ENCODE peak calls at places on chromosomes 4 and X, in four cellular contexts. One of them, this sample, is unnamed.

GRCh38 chrX:36364262-36364661 is 444.7 kb downstream of the CFAP47 start:
- DNase-seq in T-helper 17 cell: no peak
- DNase-seq in GM04504: no peak
- DNase-seq in activated T-helper 1 cell treated with anti-CD3 and anti-CD28 coated beads, Interleukin-12 subunit alpha, Interleukin-12 subunit beta, Interleukin-2, Interleukin-4 antibody, amounts not matched to agents 30 ng/mL and 10 ng/mL and 1 ng/mL, durations not matched to agents 14 hours and 24 hours and 36 hours: no peak
- DNase-seq in this sample: no peak

GRCh38 chrX:43655961-43656494 is at the start of gene MAOA:
- DNase-seq in T-helper 17 cell: peak; percentile 34
- DNase-seq in GM04504: no peak
- DNase-seq in activated T-helper 1 cell treated with anti-CD3 and anti-CD28 coated beads, Interleukin-12 subunit alpha, Interleukin-12 subunit beta, Interleukin-2, Interleukin-4 antibody, amounts not matched to agents 30 ng/mL and 10 ng/mL and 1 ng/mL, durations not matched to agents 14 hours and 24 hours and 36 hours: no peak
- DNase-seq in this sample: no peak

GRCh38 chr4:139833131-139833930 is 167.7 kb downstream of the MGST2 start:
- DNase-seq in T-helper 17 cell: no peak
- DNase-seq in GM04504: no peak
- DNase-seq in activated T-helper 1 cell treated with anti-CD3 and anti-CD28 coated beads, Interleukin-12 subunit alpha, Interleukin-12 subunit beta, Interleukin-2, Interleukin-4 antibody, amounts not matched to agents 30 ng/mL and 10 ng/mL and 1 ng/mL, durations not matched to agents 14 hours and 24 hours and 36 hours: no peak
- DNase-seq in this sample: no peak

GRCh38 chr4:41670982-41671381 is 77.5 kb downstream of the PHOX2B start:
- DNase-seq in T-helper 17 cell: no peak
- DNase-seq in GM04504: no peak
- DNase-seq in activated T-helper 1 cell treated with anti-CD3 and anti-CD28 coated beads, Interleukin-12 subunit alpha, Interleukin-12 subunit beta, Interleukin-2, Interleukin-4 antibody, amounts not matched to agents 30 ng/mL and 10 ng/mL and 1 ng/mL, durations not matched to agents 14 hours and 24 hours and 36 hours: no peak
- DNase-seq in this sample: no peak

GRCh38 chrX:96984538-96984937 is 100.8 kb downstream of the RPA4 start:
- DNase-seq in GM04504: no peak
- DNase-seq in T-helper 17 cell: no peak
- DNase-seq in activated T-helper 1 cell treated with anti-CD3 and anti-CD28 coated beads, Interleukin-12 subunit alpha, Interleukin-12 subunit beta, Interleukin-2, Interleukin-4 antibody, amounts not matched to agents 30 ng/mL and 10 ng/mL and 1 ng/mL, durations not matched to agents 14 hours and 24 hours and 36 hours: no peak
- DNase-seq in this sample: no peak

GRCh38 chr4:34293459-34293858 is 1950.9 kb downstream of the ARAP2 start:
- DNase-seq in GM04504: no peak
- DNase-seq in T-helper 17 cell: no peak
- DNase-seq in activated T-helper 1 cell treated with anti-CD3 and anti-CD28 coated beads, Interleukin-12 subunit alpha, Interleukin-12 subunit beta, Interleukin-2, Interleukin-4 antibody, amounts not matched to agents 30 ng/mL and 10 ng/mL and 1 ng/mL, durations not matched to agents 14 hours and 24 hours and 36 hours: no peak
- DNase-seq in this sample: no peak

GRCh38 chr4:172850838-172851237 is 317.8 kb upstream of the GALNT7 start:
- DNase-seq in T-helper 17 cell: no peak
- DNase-seq in activated T-helper 1 cell treated with anti-CD3 and anti-CD28 coated beads, Interleukin-12 subunit alpha, Interleukin-12 subunit beta, Interleukin-2, Interleukin-4 antibody, amounts not matched to agents 30 ng/mL and 10 ng/mL and 1 ng/mL, durations not matched to agents 14 hours and 24 hours and 36 hours: no peak
- DNase-seq in GM04504: peak; percentile 59
- DNase-seq in this sample: no peak

GRCh38 chr4:77172336-77172735 is 15.3 kb downstream of the CCNG2 start:
- DNase-seq in GM04504: peak; percentile 87
- DNase-seq in T-helper 17 cell: no peak
- DNase-seq in activated T-helper 1 cell treated with anti-CD3 and anti-CD28 coated beads, Interleukin-12 subunit alpha, Interleukin-12 subunit beta, Interleukin-2, Interleukin-4 antibody, amounts not matched to agents 30 ng/mL and 10 ng/mL and 1 ng/mL, durations not matched to agents 14 hours and 24 hours and 36 hours: no peak
- DNase-seq in this sample: no peak

GRCh38 chr4:7170012-7170411 is 22.3 kb upstream of the SORCS2 start:
- DNase-seq in GM04504: no peak
- DNase-seq in T-helper 17 cell: no peak
- DNase-seq in activated T-helper 1 cell treated with anti-CD3 and anti-CD28 coated beads, Interleukin-12 subunit alpha, Interleukin-12 subunit beta, Interleukin-2, Interleukin-4 antibody, amounts not matched to agents 30 ng/mL and 10 ng/mL and 1 ng/mL, durations not matched to agents 14 hours and 24 hours and 36 hours: no peak
- DNase-seq in this sample: no peak

GRCh38 chrX:136736690-136737089 is 44.0 kb downstream of the ARHGEF6 start:
- DNase-seq in T-helper 17 cell: no peak
- DNase-seq in GM04504: no peak
- DNase-seq in activated T-helper 1 cell treated with anti-CD3 and anti-CD28 coated beads, Interleukin-12 subunit alpha, Interleukin-12 subunit beta, Interleukin-2, Interleukin-4 antibody, amounts not matched to agents 30 ng/mL and 10 ng/mL and 1 ng/mL, durations not matched to agents 14 hours and 24 hours and 36 hours: no peak
- DNase-seq in this sample: no peak

GRCh38 chr4:112426416-112426815 is 89.6 kb downstream of the NEUROG2 start:
- DNase-seq in GM04504: no peak
- DNase-seq in activated T-helper 1 cell treated with anti-CD3 and anti-CD28 coated beads, Interleukin-12 subunit alpha, Interleukin-12 subunit beta, Interleukin-2, Interleukin-4 antibody, amounts not matched to agents 30 ng/mL and 10 ng/mL and 1 ng/mL, durations not matched to agents 14 hours and 24 hours and 36 hours: no peak
- DNase-seq in T-helper 17 cell: no peak
- DNase-seq in this sample: no peak

GRCh38 chr4:186760576-186760975 is 36.9 kb upstream of the FAT1 start:
- DNase-seq in T-helper 17 cell: no peak
- DNase-seq in activated T-helper 1 cell treated with anti-CD3 and anti-CD28 coated beads, Interleukin-12 subunit alpha, Interleukin-12 subunit beta, Interleukin-2, Interleukin-4 antibody, amounts not matched to agents 30 ng/mL and 10 ng/mL and 1 ng/mL, durations not matched to agents 14 hours and 24 hours and 36 hours: no peak
- DNase-seq in GM04504: peak; percentile 74
- DNase-seq in this sample: no peak

GRCh38 chr4:2182981-2183380 is 58.9 kb downstream of the HAUS3 start:
- DNase-seq in activated T-helper 1 cell treated with anti-CD3 and anti-CD28 coated beads, Interleukin-12 subunit alpha, Interleukin-12 subunit beta, Interleukin-2, Interleukin-4 antibody, amounts not matched to agents 30 ng/mL and 10 ng/mL and 1 ng/mL, durations not matched to agents 14 hours and 24 hours and 36 hours: no peak
- DNase-seq in T-helper 17 cell: no peak
- DNase-seq in GM04504: no peak
- DNase-seq in this sample: peak; percentile 33

GRCh38 chrX:16892504-16893362 is 22.6 kb upstream of the RBBP7 start:
- DNase-seq in GM04504: peak; percentile 58
- DNase-seq in activated T-helper 1 cell treated with anti-CD3 and anti-CD28 coated beads, Interleukin-12 subunit alpha, Interleukin-12 subunit beta, Interleukin-2, Interleukin-4 antibody, amounts not matched to agents 30 ng/mL and 10 ng/mL and 1 ng/mL, durations not matched to agents 14 hours and 24 hours and 36 hours: peak; percentile 34
- DNase-seq in T-helper 17 cell: peak; percentile 21
- DNase-seq in this sample: peak; percentile 36

GRCh38 chr4:185011408-185011807 is 6.9 kb upstream of the HELT start:
- DNase-seq in activated T-helper 1 cell treated with anti-CD3 and anti-CD28 coated beads, Interleukin-12 subunit alpha, Interleukin-12 subunit beta, Interleukin-2, Interleukin-4 antibody, amounts not matched to agents 30 ng/mL and 10 ng/mL and 1 ng/mL, durations not matched to agents 14 hours and 24 hours and 36 hours: no peak
- DNase-seq in T-helper 17 cell: no peak
- DNase-seq in GM04504: no peak
- DNase-seq in this sample: no peak

GRCh38 chr4:123922847-123923246 is 526.3 kb downstream of the SPRY1 start:
- DNase-seq in activated T-helper 1 cell treated with anti-CD3 and anti-CD28 coated beads, Interleukin-12 subunit alpha, Interleukin-12 subunit beta, Interleukin-2, Interleukin-4 antibody, amounts not matched to agents 30 ng/mL and 10 ng/mL and 1 ng/mL, durations not matched to agents 14 hours and 24 hours and 36 hours: no peak
- DNase-seq in GM04504: no peak
- DNase-seq in T-helper 17 cell: no peak
- DNase-seq in this sample: no peak

GRCh38 chr4:3451956-3452355 is 10.2 kb downstream of the HGFAC start:
- DNase-seq in activated T-helper 1 cell treated with anti-CD3 and anti-CD28 coated beads, Interleukin-12 subunit alpha, Interleukin-12 subunit beta, Interleukin-2, Interleukin-4 antibody, amounts not matched to agents 30 ng/mL and 10 ng/mL and 1 ng/mL, durations not matched to agents 14 hours and 24 hours and 36 hours: no peak
- DNase-seq in T-helper 17 cell: no peak
- DNase-seq in GM04504: no peak
- DNase-seq in this sample: no peak

GRCh38 chrX:131812847-131813825 is 210.0 kb upstream of the STK26 start:
- DNase-seq in GM04504: peak; percentile 76
- DNase-seq in T-helper 17 cell: peak; percentile 47
- DNase-seq in activated T-helper 1 cell treated with anti-CD3 and anti-CD28 coated beads, Interleukin-12 subunit alpha, Interleukin-12 subunit beta, Interleukin-2, Interleukin-4 antibody, amounts not matched to agents 30 ng/mL and 10 ng/mL and 1 ng/mL, durations not matched to agents 14 hours and 24 hours and 36 hours: peak; percentile 63
- DNase-seq in this sample: no peak

GRCh38 chr4:122744229-122744628 is 11.7 kb downstream of the BBS12 start:
- DNase-seq in activated T-helper 1 cell treated with anti-CD3 and anti-CD28 coated beads, Interleukin-12 subunit alpha, Interleukin-12 subunit beta, Interleukin-2, Interleukin-4 antibody, amounts not matched to agents 30 ng/mL and 10 ng/mL and 1 ng/mL, durations not matched to agents 14 hours and 24 hours and 36 hours: no peak
- DNase-seq in T-helper 17 cell: no peak
- DNase-seq in GM04504: peak; percentile 70
- DNase-seq in this sample: peak; percentile 69

GRCh38 chr4:174119818-174120217 is 163.6 kb downstream of the FBXO8 start:
- DNase-seq in activated T-helper 1 cell treated with anti-CD3 and anti-CD28 coated beads, Interleukin-12 subunit alpha, Interleukin-12 subunit beta, Interleukin-2, Interleukin-4 antibody, amounts not matched to agents 30 ng/mL and 10 ng/mL and 1 ng/mL, durations not matched to agents 14 hours and 24 hours and 36 hours: no peak
- DNase-seq in GM04504: no peak
- DNase-seq in T-helper 17 cell: no peak
- DNase-seq in this sample: no peak

GRCh38 chr4:3529363-3529762 is 2.9 kb downstream of the LRPAP1 start:
- DNase-seq in activated T-helper 1 cell treated with anti-CD3 and anti-CD28 coated beads, Interleukin-12 subunit alpha, Interleukin-12 subunit beta, Interleukin-2, Interleukin-4 antibody, amounts not matched to agents 30 ng/mL and 10 ng/mL and 1 ng/mL, durations not matched to agents 14 hours and 24 hours and 36 hours: no peak
- DNase-seq in GM04504: no peak
- DNase-seq in T-helper 17 cell: no peak
- DNase-seq in this sample: peak; percentile 35

GRCh38 chr4:152697284-152698011 is 17.7 kb upstream of the TMEM154 start:
- DNase-seq in activated T-helper 1 cell treated with anti-CD3 and anti-CD28 coated beads, Interleukin-12 subunit alpha, Interleukin-12 subunit beta, Interleukin-2, Interleukin-4 antibody, amounts not matched to agents 30 ng/mL and 10 ng/mL and 1 ng/mL, durations not matched to agents 14 hours and 24 hours and 36 hours: no peak
- DNase-seq in GM04504: no peak
- DNase-seq in T-helper 17 cell: no peak
- DNase-seq in this sample: no peak

GRCh38 chr4:182749768-182750167 is 167.4 kb downstream of the DCTD start:
- DNase-seq in T-helper 17 cell: no peak
- DNase-seq in GM04504: no peak
- DNase-seq in activated T-helper 1 cell treated with anti-CD3 and anti-CD28 coated beads, Interleukin-12 subunit alpha, Interleukin-12 subunit beta, Interleukin-2, Interleukin-4 antibody, amounts not matched to agents 30 ng/mL and 10 ng/mL and 1 ng/mL, durations not matched to agents 14 hours and 24 hours and 36 hours: no peak
- DNase-seq in this sample: no peak

GRCh38 chr4:113106076-113106475 is 56.6 kb downstream of the ANK2 start:
- DNase-seq in GM04504: peak; percentile 18
- DNase-seq in activated T-helper 1 cell treated with anti-CD3 and anti-CD28 coated beads, Interleukin-12 subunit alpha, Interleukin-12 subunit beta, Interleukin-2, Interleukin-4 antibody, amounts not matched to agents 30 ng/mL and 10 ng/mL and 1 ng/mL, durations not matched to agents 14 hours and 24 hours and 36 hours: no peak
- DNase-seq in T-helper 17 cell: no peak
- DNase-seq in this sample: no peak

GRCh38 chr4:42607011-42607726 is 49.7 kb downstream of the ATP8A1 start:
- DNase-seq in T-helper 17 cell: no peak
- DNase-seq in activated T-helper 1 cell treated with anti-CD3 and anti-CD28 coated beads, Interleukin-12 subunit alpha, Interleukin-12 subunit beta, Interleukin-2, Interleukin-4 antibody, amounts not matched to agents 30 ng/mL and 10 ng/mL and 1 ng/mL, durations not matched to agents 14 hours and 24 hours and 36 hours: no peak
- DNase-seq in GM04504: no peak
- DNase-seq in this sample: no peak

GRCh38 chr4:137660211-137660610 is 127.9 kb upstream of the PCDH18 start:
- DNase-seq in GM04504: no peak
- DNase-seq in T-helper 17 cell: no peak
- DNase-seq in activated T-helper 1 cell treated with anti-CD3 and anti-CD28 coated beads, Interleukin-12 subunit alpha, Interleukin-12 subunit beta, Interleukin-2, Interleukin-4 antibody, amounts not matched to agents 30 ng/mL and 10 ng/mL and 1 ng/mL, durations not matched to agents 14 hours and 24 hours and 36 hours: no peak
- DNase-seq in this sample: no peak

GRCh38 chrX:20481632-20482031 is 214.9 kb upstream of the RPS6KA3 start:
- DNase-seq in T-helper 17 cell: no peak
- DNase-seq in activated T-helper 1 cell treated with anti-CD3 and anti-CD28 coated beads, Interleukin-12 subunit alpha, Interleukin-12 subunit beta, Interleukin-2, Interleukin-4 antibody, amounts not matched to agents 30 ng/mL and 10 ng/mL and 1 ng/mL, durations not matched to agents 14 hours and 24 hours and 36 hours: no peak
- DNase-seq in GM04504: no peak
- DNase-seq in this sample: no peak

GRCh38 chr4:138960175-138960710 is 55.3 kb upstream of the NOCT start:
- DNase-seq in T-helper 17 cell: no peak
- DNase-seq in GM04504: no peak
- DNase-seq in activated T-helper 1 cell treated with anti-CD3 and anti-CD28 coated beads, Interleukin-12 subunit alpha, Interleukin-12 subunit beta, Interleukin-2, Interleukin-4 antibody, amounts not matched to agents 30 ng/mL and 10 ng/mL and 1 ng/mL, durations not matched to agents 14 hours and 24 hours and 36 hours: no peak
- DNase-seq in this sample: no peak

GRCh38 chrX:122582280-122582679 is 601.8 kb upstream of the GRIA3 start:
- DNase-seq in T-helper 17 cell: no peak
- DNase-seq in activated T-helper 1 cell treated with anti-CD3 and anti-CD28 coated beads, Interleukin-12 subunit alpha, Interleukin-12 subunit beta, Interleukin-2, Interleukin-4 antibody, amounts not matched to agents 30 ng/mL and 10 ng/mL and 1 ng/mL, durations not matched to agents 14 hours and 24 hours and 36 hours: no peak
- DNase-seq in GM04504: no peak
- DNase-seq in this sample: no peak

GRCh38 chr4:187826725-187827124 is 168.8 kb upstream of the ZFP42 start:
- DNase-seq in activated T-helper 1 cell treated with anti-CD3 and anti-CD28 coated beads, Interleukin-12 subunit alpha, Interleukin-12 subunit beta, Interleukin-2, Interleukin-4 antibody, amounts not matched to agents 30 ng/mL and 10 ng/mL and 1 ng/mL, durations not matched to agents 14 hours and 24 hours and 36 hours: no peak
- DNase-seq in GM04504: no peak
- DNase-seq in T-helper 17 cell: no peak
- DNase-seq in this sample: no peak

GRCh38 chrX:37786666-37787337 is 6.9 kb downstream of the CYBB start:
- DNase-seq in activated T-helper 1 cell treated with anti-CD3 and anti-CD28 coated beads, Interleukin-12 subunit alpha, Interleukin-12 subunit beta, Interleukin-2, Interleukin-4 antibody, amounts not matched to agents 30 ng/mL and 10 ng/mL and 1 ng/mL, durations not matched to agents 14 hours and 24 hours and 36 hours: no peak
- DNase-seq in T-helper 17 cell: no peak
- DNase-seq in GM04504: no peak
- DNase-seq in this sample: peak; percentile 1

GRCh38 chr4:127055349-127055748 is 577.4 kb upstream of the INTU start:
- DNase-seq in activated T-helper 1 cell treated with anti-CD3 and anti-CD28 coated beads, Interleukin-12 subunit alpha, Interleukin-12 subunit beta, Interleukin-2, Interleukin-4 antibody, amounts not matched to agents 30 ng/mL and 10 ng/mL and 1 ng/mL, durations not matched to agents 14 hours and 24 hours and 36 hours: no peak
- DNase-seq in T-helper 17 cell: no peak
- DNase-seq in GM04504: peak; percentile 9
- DNase-seq in this sample: no peak

GRCh38 chr4:83440148-83440814 is 15.3 kb downstream of the HELQ start:
- DNase-seq in T-helper 17 cell: no peak
- DNase-seq in activated T-helper 1 cell treated with anti-CD3 and anti-CD28 coated beads, Interleukin-12 subunit alpha, Interleukin-12 subunit beta, Interleukin-2, Interleukin-4 antibody, amounts not matched to agents 30 ng/mL and 10 ng/mL and 1 ng/mL, durations not matched to agents 14 hours and 24 hours and 36 hours: no peak
- DNase-seq in GM04504: no peak
- DNase-seq in this sample: no peak

GRCh38 chr4:2419814-2420213 is 1.1 kb downstream of the CFAP99 start:
- DNase-seq in activated T-helper 1 cell treated with anti-CD3 and anti-CD28 coated beads, Interleukin-12 subunit alpha, Interleukin-12 subunit beta, Interleukin-2, Interleukin-4 antibody, amounts not matched to agents 30 ng/mL and 10 ng/mL and 1 ng/mL, durations not matched to agents 14 hours and 24 hours and 36 hours: no peak
- DNase-seq in GM04504: no peak
- DNase-seq in T-helper 17 cell: no peak
- DNase-seq in this sample: no peak

GRCh38 chr4:98659106-98659592 is 738 bp upstream of the TSPAN5 start:
- DNase-seq in activated T-helper 1 cell treated with anti-CD3 and anti-CD28 coated beads, Interleukin-12 subunit alpha, Interleukin-12 subunit beta, Interleukin-2, Interleukin-4 antibody, amounts not matched to agents 30 ng/mL and 10 ng/mL and 1 ng/mL, durations not matched to agents 14 hours and 24 hours and 36 hours: no peak
- DNase-seq in T-helper 17 cell: no peak
- DNase-seq in GM04504: peak; percentile 26
- DNase-seq in this sample: no peak

GRCh38 chr4:186762361-186762760 is 38.7 kb upstream of the FAT1 start:
- DNase-seq in activated T-helper 1 cell treated with anti-CD3 and anti-CD28 coated beads, Interleukin-12 subunit alpha, Interleukin-12 subunit beta, Interleukin-2, Interleukin-4 antibody, amounts not matched to agents 30 ng/mL and 10 ng/mL and 1 ng/mL, durations not matched to agents 14 hours and 24 hours and 36 hours: no peak
- DNase-seq in GM04504: no peak
- DNase-seq in T-helper 17 cell: no peak
- DNase-seq in this sample: no peak

GRCh38 chrX:44874481-44875184 is 1.6 kb downstream of the KDM6A start:
- DNase-seq in activated T-helper 1 cell treated with anti-CD3 and anti-CD28 coated beads, Interleukin-12 subunit alpha, Interleukin-12 subunit beta, Interleukin-2, Interleukin-4 antibody, amounts not matched to agents 30 ng/mL and 10 ng/mL and 1 ng/mL, durations not matched to agents 14 hours and 24 hours and 36 hours: peak; percentile 3
- DNase-seq in T-helper 17 cell: peak; percentile 14
- DNase-seq in GM04504: peak; percentile 16
- DNase-seq in this sample: no peak

GRCh38 chrX:129058405-129058804 is 464.9 kb downstream of the SMARCA1 start:
- DNase-seq in GM04504: no peak
- DNase-seq in activated T-helper 1 cell treated with anti-CD3 and anti-CD28 coated beads, Interleukin-12 subunit alpha, Interleukin-12 subunit beta, Interleukin-2, Interleukin-4 antibody, amounts not matched to agents 30 ng/mL and 10 ng/mL and 1 ng/mL, durations not matched to agents 14 hours and 24 hours and 36 hours: no peak
- DNase-seq in T-helper 17 cell: no peak
- DNase-seq in this sample: no peak

GRCh38 chr4:132483-132882 is 8.2 kb downstream of the ZNF718 start:
- DNase-seq in T-helper 17 cell: no peak
- DNase-seq in GM04504: no peak
- DNase-seq in activated T-helper 1 cell treated with anti-CD3 and anti-CD28 coated beads, Interleukin-12 subunit alpha, Interleukin-12 subunit beta, Interleukin-2, Interleukin-4 antibody, amounts not matched to agents 30 ng/mL and 10 ng/mL and 1 ng/mL, durations not matched to agents 14 hours and 24 hours and 36 hours: no peak
- DNase-seq in this sample: no peak